ENCODE peak calls at places on chromosome 14, in seven cellular contexts. H, J, R, N, Z, F and C are unnamed samples.
A peak's percentile ranks its signal among the peaks of the same experiment; 100 is the strongest.

GRCh38 chr14:37695836-37696235 is 100.4 kb downstream of the TTC6 start:
- DNase-seq in H (no peak), J (no peak), R (no peak), N (no peak), Z (no peak), F (no peak), C (no peak)

GRCh38 chr14:105914738-105915385 is 388.5 kb downstream of the TMEM121 start:
- DNase-seq in H (no peak), J (no peak), R (no peak), N (no peak), Z (no peak), F (no peak), C (no peak)

GRCh38 chr14:95033851-95034622 is 123.3 kb downstream of the DICER1 start:
- DNase-seq in H (no peak), J (no peak), R (no peak), N (no peak), Z (no peak), F (peak; percentile 19), C (no peak)

GRCh38 chr14:71011479-71011878 is 104.2 kb downstream of the PCNX1 start:
- DNase-seq in H (no peak), J (no peak), R (no peak), N (no peak), Z (no peak), F (no peak), C (no peak)

GRCh38 chr14:87615822-87616679 is 376.9 kb downstream of the GALC start:
- DNase-seq in H (no peak), J (peak; percentile 44), R (peak; percentile 38), N (peak; percentile 52), Z (peak; percentile 25), F (peak; percentile 83), C (peak; percentile 0)

GRCh38 chr14:60249321-60250251 is 565 bp downstream of the PPM1A start:
- DNase-seq in H (no peak), J (peak; percentile 58), R (peak; percentile 94), N (peak; percentile 68), Z (no peak), F (peak; percentile 81), C (peak; percentile 22)

GRCh38 chr14:32576088-32576795 is 247.1 kb downstream of the AKAP6 start:
- DNase-seq in H (no peak), J (peak; percentile 73), R (peak; percentile 58), N (peak; percentile 49), Z (peak; percentile 47), F (no peak), C (peak; percentile 42)

GRCh38 chr14:54474232-54474793 is 14.5 kb downstream of the GMFB start:
- DNase-seq in H (no peak), J (no peak), R (no peak), N (no peak), Z (no peak), F (no peak), C (no peak)

GRCh38 chr14:79161576-79161975 is 991.4 kb downstream of the NRXN3 start:
- DNase-seq in H (no peak), J (no peak), R (no peak), N (no peak), Z (no peak), F (peak; percentile 60), C (no peak)

GRCh38 chr14:75604979-75605825 is 26.8 kb downstream of the FLVCR2 start:
- DNase-seq in H (no peak), J (no peak), R (no peak), N (peak; percentile 9), Z (no peak), F (no peak), C (no peak)

GRCh38 chr14:23071244-23071974 is 14.1 kb upstream of the CDH24 start:
- DNase-seq in H (peak; percentile 45), J (peak; percentile 94), R (peak; percentile 88), N (peak; percentile 80), Z (no peak), F (peak; percentile 83), C (no peak)

GRCh38 chr14:80987235-80988032 is 32.0 kb downstream of the TSHR start:
- DNase-seq in H (no peak), J (peak; percentile 45), R (peak; percentile 69), N (peak; percentile 55), Z (peak; percentile 55), F (peak; percentile 77), C (peak; percentile 76)

GRCh38 chr14:58746701-58747100 is 108.9 kb downstream of the DACT1 start:
- DNase-seq in H (no peak), J (no peak), R (no peak), N (no peak), Z (no peak), F (no peak), C (no peak)

GRCh38 chr14:58747181-58747580 is 109.4 kb downstream of the DACT1 start:
- DNase-seq in H (no peak), J (no peak), R (no peak), N (no peak), Z (no peak), F (no peak), C (no peak)

GRCh38 chr14:58744951-58745350 is 107.2 kb downstream of the DACT1 start:
- DNase-seq in H (no peak), J (no peak), R (no peak), N (no peak), Z (no peak), F (no peak), C (no peak)

GRCh38 chr14:58749066-58749669 is 111.4 kb downstream of the DACT1 start:
- DNase-seq in H (peak; percentile 86), J (peak; percentile 4), R (no peak), N (peak; percentile 25), Z (no peak), F (no peak), C (peak; percentile 76)

GRCh38 chr14:58746261-58746660 is 108.5 kb downstream of the DACT1 start:
- DNase-seq in H (no peak), J (no peak), R (no peak), N (no peak), Z (no peak), F (no peak), C (peak; percentile 69)
- TF ChIP-seq SIN3A in H (no peak), J (no peak), R (no peak), N (no peak), Z (no peak), F (no peak), C (peak; percentile 52)

GRCh38 chr14:90023176-90023896 is 38.5 kb upstream of the KCNK13 start:
- DNase-seq in H (no peak), J (no peak), R (no peak), N (no peak), Z (no peak), F (no peak), C (no peak)

GRCh38 chr14:90017371-90017770 is 44.4 kb upstream of the KCNK13 start:
- DNase-seq in H (no peak), J (no peak), R (no peak), N (no peak), Z (no peak), F (no peak), C (no peak)

GRCh38 chr14:90024910-90025309 is 36.9 kb upstream of the KCNK13 start:
- DNase-seq in H (no peak), J (no peak), R (no peak), N (no peak), Z (no peak), F (no peak), C (no peak)

GRCh38 chr14:90019824-90020523 is 41.8 kb upstream of the KCNK13 start:
- DNase-seq in H (no peak), J (no peak), R (no peak), N (no peak), Z (no peak), F (no peak), C (no peak)
- TF ChIP-seq SIN3A in H (no peak), J (no peak), R (no peak), N (no peak), Z (no peak), F (no peak), C (no peak)

GRCh38 chr14:89121961-89122675 is 294.9 kb downstream of the FOXN3 start:
- DNase-seq in H (no peak), J (no peak), R (no peak), N (no peak), Z (no peak), F (peak; percentile 59), C (no peak)
- TF ChIP-seq SIN3A in H (no peak), J (no peak), R (no peak), N (no peak), Z (no peak), F (no peak), C (no peak)

DNA sequence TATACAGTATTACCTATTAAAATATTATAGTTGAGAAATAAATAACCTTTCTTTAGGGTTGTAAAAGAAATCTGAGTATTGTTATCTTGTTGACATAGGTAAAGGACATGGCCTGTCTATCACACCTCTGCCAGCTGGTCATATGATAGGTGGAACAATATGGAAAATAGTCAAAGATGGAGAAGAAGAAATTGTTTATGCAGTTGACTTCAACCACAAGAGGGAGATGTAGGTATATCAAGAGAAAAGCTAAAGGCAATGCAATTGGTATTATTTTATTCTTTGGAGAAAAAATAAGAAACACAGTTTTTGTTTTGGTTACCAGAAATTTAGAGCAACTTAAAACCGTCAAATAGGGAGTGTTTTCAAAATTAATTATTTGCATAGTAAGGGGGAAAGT is 13.5 kb downstream of the CPSF2 start:
- DNase-seq in H (no peak), J (peak; percentile 31), R (peak; percentile 22), N (peak; percentile 17), Z (no peak), F (no peak), C (peak; percentile 35)
- TF ChIP-seq SIN3A in H (no peak), J (no peak), R (no peak), N (no peak), Z (no peak), F (no peak), C (no peak)

GRCh38 chr14:67343601-67344230 is 15.9 kb downstream of the ATP6V1D start:
- DNase-seq in H (no peak), J (no peak), R (no peak), N (no peak), Z (no peak), F (no peak), C (no peak)
- TF ChIP-seq SIN3A in H (no peak), J (no peak), R (no peak), N (no peak), Z (no peak), F (no peak), C (no peak)

GRCh38 chr14:49897414-49897813 is 4.5 kb downstream of the ARF6 start:
- DNase-seq in H (no peak), J (no peak), R (no peak), N (no peak), Z (no peak), F (no peak), C (no peak)

GRCh38 chr14:49898485-49898884 is 5.6 kb downstream of the ARF6 start:
- DNase-seq in H (no peak), J (no peak), R (no peak), N (no peak), Z (no peak), F (no peak), C (no peak)

GRCh38 chr14:49896956-49897355 is 4.1 kb downstream of the ARF6 start:
- DNase-seq in H (no peak), J (no peak), R (peak; percentile 21), N (no peak), Z (no peak), F (no peak), C (no peak)

GRCh38 chr14:49895480-49895879 is 2.6 kb downstream of the ARF6 start:
- DNase-seq in H (no peak), J (no peak), R (no peak), N (no peak), Z (no peak), F (no peak), C (no peak)

GRCh38 chr14:49897965-49898364 is 5.1 kb downstream of the ARF6 start:
- DNase-seq in H (no peak), J (no peak), R (no peak), N (no peak), Z (no peak), F (no peak), C (no peak)
- TF ChIP-seq SIN3A in H (no peak), J (no peak), R (no peak), N (no peak), Z (no peak), F (no peak), C (no peak)